ENCODE peak calls at places on chromosomes 2 and 18, in four cellular contexts. One of them, this sample, is unnamed.

GRCh38 chr18:22433960-22434359 is 16.2 kb upstream of the CTAGE1 start:
- DNase-seq in cardiac fibroblast: peak; percentile 70
- DNase-seq in heart left ventricle: no peak
- DNase-seq in transverse colon: no peak
- DNase-seq in this sample: no peak

GRCh38 chr2:47905454-47906260 is 641 bp downstream of the FBXO11 start:
- DNase-seq in cardiac fibroblast: peak; percentile 67
- DNase-seq in heart left ventricle: peak; percentile 62
- DNase-seq in transverse colon: peak; percentile 56
- DNase-seq in this sample: no peak

GRCh38 chr2:37837576-37838335 is 87.3 kb upstream of the RMDN2 start:
- DNase-seq in cardiac fibroblast: peak; percentile 48
- DNase-seq in heart left ventricle: no peak
- DNase-seq in transverse colon: peak; percentile 54
- DNase-seq in this sample: no peak

GRCh38 chr2:68879296-68879695 is 8.1 kb upstream of the BMP10 start:
- DNase-seq in cardiac fibroblast: peak; percentile 50
- DNase-seq in heart left ventricle: no peak
- DNase-seq in transverse colon: no peak
- DNase-seq in this sample: no peak

GRCh38 chr2:10973766-10974165 is 62.0 kb downstream of the KCNF1 start:
- DNase-seq in cardiac fibroblast: no peak
- DNase-seq in heart left ventricle: no peak
- DNase-seq in transverse colon: no peak
- DNase-seq in this sample: no peak

GRCh38 chr2:149021271-149021719 is 17.2 kb upstream of the LYPD6B start:
- DNase-seq in cardiac fibroblast: no peak
- DNase-seq in heart left ventricle: no peak
- DNase-seq in transverse colon: no peak
- DNase-seq in this sample: no peak

GRCh38 chr2:84894758-84895520 is 10.5 kb upstream of the TMSB10 start:
- DNase-seq in cardiac fibroblast: peak; percentile 88
- DNase-seq in heart left ventricle: no peak
- DNase-seq in transverse colon: no peak
- DNase-seq in this sample: peak; percentile 55

GRCh38 chr2:126600715-126601114 is 55.2 kb upstream of the GYPC start:
- DNase-seq in cardiac fibroblast: no peak
- DNase-seq in heart left ventricle: no peak
- DNase-seq in transverse colon: no peak
- DNase-seq in this sample: peak; percentile 12

GRCh38 chr18:22300665-22301636 is 116.8 kb downstream of the CTAGE1 start:
- DNase-seq in cardiac fibroblast: peak; percentile 54
- DNase-seq in heart left ventricle: no peak
- DNase-seq in transverse colon: peak; percentile 42
- DNase-seq in this sample: peak; percentile 82

GRCh38 chr18:41391616-41392610 is 563.1 kb upstream of the PIK3C3 start:
- DNase-seq in cardiac fibroblast: peak; percentile 79
- DNase-seq in heart left ventricle: peak; percentile 7
- DNase-seq in transverse colon: peak; percentile 16
- DNase-seq in this sample: peak; percentile 73

GRCh38 chr18:74519320-74520095 is 14.8 kb upstream of the CNDP1 start:
- DNase-seq in cardiac fibroblast: no peak
- DNase-seq in heart left ventricle: no peak
- DNase-seq in transverse colon: no peak
- DNase-seq in this sample: no peak

GRCh38 chr2:86070868-86071267 is 34.8 kb downstream of the POLR1A start:
- DNase-seq in cardiac fibroblast: no peak
- DNase-seq in heart left ventricle: no peak
- DNase-seq in transverse colon: no peak
- DNase-seq in this sample: no peak

GRCh38 chr2:190449925-190450324 is 41.8 kb downstream of the MFSD6 start:
- DNase-seq in cardiac fibroblast: no peak
- DNase-seq in heart left ventricle: no peak
- DNase-seq in transverse colon: no peak
- DNase-seq in this sample: no peak

GRCh38 chr18:77478619-77479018 is 229.0 kb downstream of the GALR1 start:
- DNase-seq in cardiac fibroblast: peak; percentile 57
- DNase-seq in heart left ventricle: peak; percentile 76
- DNase-seq in transverse colon: peak; percentile 14
- DNase-seq in this sample: peak; percentile 53

GRCh38 chr2:85433511-85434089 is 15.1 kb downstream of the SH2D6 start:
- DNase-seq in cardiac fibroblast: peak; percentile 96
- DNase-seq in heart left ventricle: peak; percentile 82
- DNase-seq in transverse colon: peak; percentile 79
- DNase-seq in this sample: peak; percentile 96

GRCh38 chr2:164954954-164955701 is at the start of gene SLC38A11:
- DNase-seq in cardiac fibroblast: peak; percentile 5
- DNase-seq in heart left ventricle: peak; percentile 20
- DNase-seq in transverse colon: peak; percentile 22
- DNase-seq in this sample: peak; percentile 24

GRCh38 chr18:38028941-38029340 is 463.3 kb upstream of the CELF4 start:
- DNase-seq in cardiac fibroblast: no peak
- DNase-seq in heart left ventricle: no peak
- DNase-seq in transverse colon: no peak
- DNase-seq in this sample: no peak

GRCh38 chr2:58569460-58570185 is 328.5 kb upstream of the FANCL start:
- DNase-seq in cardiac fibroblast: no peak
- DNase-seq in heart left ventricle: no peak
- DNase-seq in transverse colon: no peak
- DNase-seq in this sample: peak; percentile 41

GRCh38 chr2:158969717-158970521 is 1.5 kb downstream of the TANC1 start:
- DNase-seq in cardiac fibroblast: peak; percentile 46
- DNase-seq in heart left ventricle: peak; percentile 54
- DNase-seq in transverse colon: peak; percentile 51
- DNase-seq in this sample: peak; percentile 48

GRCh38 chr2:29810956-29811355 is 110.4 kb downstream of the ALK start:
- DNase-seq in cardiac fibroblast: no peak
- DNase-seq in heart left ventricle: no peak
- DNase-seq in transverse colon: no peak
- DNase-seq in this sample: peak; percentile 8

GRCh38 chr2:2919574-2920365 is 457.8 kb downstream of the EIPR1 start:
- DNase-seq in cardiac fibroblast: no peak
- DNase-seq in heart left ventricle: no peak
- DNase-seq in transverse colon: no peak
- DNase-seq in this sample: no peak

DNA sequence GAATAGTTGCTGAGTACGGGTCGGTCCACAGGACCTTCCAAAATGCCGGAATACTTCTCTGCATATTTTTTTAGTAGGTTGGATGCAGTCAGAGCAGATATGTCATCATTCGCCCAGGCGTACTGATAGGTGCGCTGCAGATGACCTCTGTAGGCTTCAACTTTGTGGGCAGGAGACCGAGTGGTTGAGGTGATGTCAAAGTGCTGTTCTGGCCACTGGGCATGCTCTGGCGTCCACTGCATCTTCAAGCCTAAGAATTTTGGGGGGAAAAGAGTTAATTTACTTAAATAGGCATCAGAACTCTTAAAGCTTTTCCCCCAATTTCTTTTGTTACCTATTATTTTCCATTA is 124.3 kb downstream of the FIGN start:
- DNase-seq in cardiac fibroblast: no peak
- DNase-seq in heart left ventricle: no peak
- DNase-seq in transverse colon: no peak
- DNase-seq in this sample: no peak
- TF ChIP-seq CTCF in cardiac fibroblast: no peak
- TF ChIP-seq CTCF in heart left ventricle: no peak
- TF ChIP-seq CTCF in transverse colon: no peak
- TF ChIP-seq CTCF in this sample: no peak

GRCh38 chr2:112480540-112481049 is 1.4 kb upstream of the TTL start:
- DNase-seq in cardiac fibroblast: no peak
- DNase-seq in heart left ventricle: no peak
- DNase-seq in transverse colon: peak; percentile 13
- DNase-seq in this sample: no peak

GRCh38 chr2:112481528-112482228 is at the start of gene TTL:
- DNase-seq in cardiac fibroblast: peak; percentile 72
- DNase-seq in heart left ventricle: peak; percentile 86
- DNase-seq in transverse colon: peak; percentile 81
- DNase-seq in this sample: peak; percentile 73

GRCh38 chr2:112482309-112483046 is 522 bp downstream of the TTL start:
- DNase-seq in cardiac fibroblast: peak; percentile 39
- DNase-seq in heart left ventricle: peak; percentile 13
- DNase-seq in transverse colon: peak; percentile 30
- DNase-seq in this sample: peak; percentile 47

GRCh38 chr2:112483047-112483473 is 1.1 kb downstream of the TTL start:
- DNase-seq in cardiac fibroblast: peak; percentile 55
- DNase-seq in heart left ventricle: no peak
- DNase-seq in transverse colon: no peak
- DNase-seq in this sample: peak; percentile 50

DNA sequence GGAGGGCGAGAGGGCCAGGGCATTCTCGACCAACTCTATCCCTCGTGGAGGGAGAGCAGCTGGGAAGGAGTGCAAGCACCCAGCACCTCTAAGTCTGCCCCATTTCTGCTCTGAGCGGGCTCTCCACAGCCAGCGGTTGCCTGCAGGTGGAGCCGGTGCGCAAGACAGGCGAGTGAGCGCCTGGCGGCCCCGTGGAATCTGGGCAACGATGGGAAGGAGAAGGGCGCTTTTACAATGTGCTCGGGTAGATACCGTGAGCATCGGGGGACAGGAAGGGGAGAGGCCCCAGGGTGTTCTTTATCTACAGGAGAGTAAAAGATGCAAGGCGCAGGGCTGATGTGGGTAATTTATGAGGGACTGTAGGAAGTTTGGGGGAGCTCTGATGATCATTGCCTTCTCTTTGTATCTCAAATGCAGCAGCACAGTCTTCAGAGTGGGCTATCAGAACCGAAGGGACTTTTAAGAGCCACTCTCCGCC is 867 bp upstream of the TTL start:
- DNase-seq in cardiac fibroblast: peak; percentile 83
- DNase-seq in heart left ventricle: peak; percentile 83
- DNase-seq in transverse colon: peak; percentile 87
- DNase-seq in this sample: peak; percentile 87
- TF ChIP-seq CTCF in cardiac fibroblast: peak; percentile 91
- TF ChIP-seq CTCF in heart left ventricle: peak; percentile 81
- TF ChIP-seq CTCF in transverse colon: peak; percentile 81
- TF ChIP-seq CTCF in this sample: peak; percentile 86

DNA sequence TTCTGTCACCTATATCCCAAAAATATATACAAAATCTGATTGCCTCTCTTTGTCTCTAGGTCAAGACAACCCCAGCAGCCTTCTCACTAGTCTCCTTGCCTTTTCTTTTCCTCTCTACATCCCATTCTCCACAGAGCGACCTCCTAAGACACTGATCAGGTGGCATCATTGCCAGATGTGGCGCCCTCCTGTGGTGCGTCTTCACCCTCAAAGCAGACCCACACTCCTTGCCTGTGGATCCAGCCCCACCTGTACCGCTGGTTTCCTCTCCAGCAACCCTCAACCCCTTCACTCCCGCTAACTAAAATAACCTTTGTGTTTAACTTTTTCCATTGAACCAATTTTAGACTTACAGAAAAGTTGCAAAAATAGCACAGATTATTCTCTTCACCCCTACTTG is 273.3 kb downstream of the GLI2 start:
- DNase-seq in cardiac fibroblast: peak; percentile 5
- DNase-seq in heart left ventricle: no peak
- DNase-seq in transverse colon: no peak
- DNase-seq in this sample: peak; percentile 11
- TF ChIP-seq CTCF in cardiac fibroblast: peak; percentile 40
- TF ChIP-seq CTCF in heart left ventricle: no peak
- TF ChIP-seq CTCF in transverse colon: no peak
- TF ChIP-seq CTCF in this sample: peak; percentile 19

GRCh38 chr18:46199515-46200147 is 95.4 kb downstream of the HAUS1 start:
- DNase-seq in cardiac fibroblast: peak; percentile 43
- DNase-seq in heart left ventricle: no peak
- DNase-seq in transverse colon: no peak
- DNase-seq in this sample: peak; percentile 54

DNA sequence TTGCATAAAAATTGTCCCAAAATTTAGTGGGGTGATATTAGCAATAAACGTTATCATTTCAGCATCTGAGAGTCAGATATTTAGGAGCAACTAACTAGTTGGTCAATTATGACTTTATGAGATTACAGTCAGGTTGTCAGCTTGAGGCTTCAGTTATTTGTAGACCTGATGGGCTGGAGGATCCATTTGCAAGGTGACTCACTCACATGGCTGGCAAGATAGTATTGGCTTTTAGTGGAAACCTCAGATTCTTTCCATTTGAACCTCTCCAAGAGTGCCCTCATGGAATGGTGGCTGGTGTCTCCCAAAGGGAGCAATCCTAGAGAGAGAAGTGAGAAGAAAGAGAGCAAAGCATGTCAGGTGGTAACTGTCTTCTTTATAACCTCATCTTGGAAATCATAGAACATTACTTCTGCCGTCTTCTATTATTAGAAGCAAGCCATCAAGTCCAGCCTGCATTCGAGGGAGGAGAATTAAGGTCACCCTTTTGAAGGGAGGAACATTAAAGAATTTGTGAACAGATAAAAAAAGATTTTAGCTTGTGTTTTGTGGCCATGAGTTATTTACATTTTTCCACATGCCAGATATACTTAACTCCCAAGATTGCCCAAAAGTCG is 92.5 kb downstream of the HAUS1 start:
- DNase-seq in cardiac fibroblast: no peak
- DNase-seq in heart left ventricle: no peak
- DNase-seq in transverse colon: no peak
- DNase-seq in this sample: no peak
- TF ChIP-seq CTCF in cardiac fibroblast: no peak
- TF ChIP-seq CTCF in heart left ventricle: no peak
- TF ChIP-seq CTCF in transverse colon: no peak
- TF ChIP-seq CTCF in this sample: no peak

GRCh38 chr2:113264713-113265403 is 13.9 kb downstream of the PAX8 start:
- DNase-seq in cardiac fibroblast: no peak
- DNase-seq in heart left ventricle: no peak
- DNase-seq in transverse colon: no peak
- DNase-seq in this sample: no peak
- TF ChIP-seq CTCF in cardiac fibroblast: no peak
- TF ChIP-seq CTCF in heart left ventricle: no peak
- TF ChIP-seq CTCF in transverse colon: no peak
- TF ChIP-seq CTCF in this sample: no peak

DNA sequence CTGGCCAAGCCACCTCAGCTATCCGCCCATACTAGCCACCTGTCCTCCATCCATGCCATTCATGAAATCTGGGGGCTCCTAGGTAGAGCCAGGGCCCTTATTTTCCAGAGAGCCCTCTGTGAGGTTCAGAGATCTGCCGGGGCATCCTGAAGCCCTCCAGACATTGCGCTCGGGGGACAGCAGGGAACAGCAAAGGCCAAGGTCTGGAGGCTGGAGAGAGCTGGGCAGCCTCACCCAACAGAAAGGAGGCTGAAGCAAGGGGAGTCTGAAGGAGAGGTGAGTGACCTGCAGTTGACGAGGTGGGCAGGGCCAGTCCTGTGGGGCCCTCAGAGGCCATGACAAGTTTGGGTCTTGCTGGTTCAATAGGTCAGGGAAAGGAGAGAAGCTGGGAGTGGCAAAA is 8.6 kb upstream of the DES start:
- DNase-seq in cardiac fibroblast: no peak
- DNase-seq in heart left ventricle: no peak
- DNase-seq in transverse colon: no peak
- DNase-seq in this sample: no peak
- TF ChIP-seq CTCF in cardiac fibroblast: no peak
- TF ChIP-seq CTCF in heart left ventricle: no peak
- TF ChIP-seq CTCF in transverse colon: no peak
- TF ChIP-seq CTCF in this sample: no peak

GRCh38 chr2:140085674-140086073 is 1305.5 kb upstream of the NXPH2 start:
- DNase-seq in cardiac fibroblast: peak; percentile 1
- DNase-seq in heart left ventricle: no peak
- DNase-seq in transverse colon: no peak
- DNase-seq in this sample: no peak
- TF ChIP-seq CTCF in cardiac fibroblast: no peak
- TF ChIP-seq CTCF in heart left ventricle: no peak
- TF ChIP-seq CTCF in transverse colon: no peak
- TF ChIP-seq CTCF in this sample: no peak

GRCh38 chr2:98880266-98881152 is 55.5 kb downstream of the CRACDL start:
- DNase-seq in cardiac fibroblast: no peak
- DNase-seq in heart left ventricle: no peak
- DNase-seq in transverse colon: no peak
- DNase-seq in this sample: no peak
- TF ChIP-seq CTCF in cardiac fibroblast: no peak
- TF ChIP-seq CTCF in heart left ventricle: no peak
- TF ChIP-seq CTCF in transverse colon: no peak
- TF ChIP-seq CTCF in this sample: no peak

This sample was measured in MCF 10A.